ENCODE peak calls at places on chromosome 18, in four cellular contexts. One of them, this sample, is unnamed.

GRCh38 chr18:21391074-21391673 is 149.1 kb downstream of the GREB1L start:
- DNase-seq in SJCRH30: no peak
- DNase-seq in fibroblast of villous mesenchyme: peak; percentile 24
- DNase-seq in AG04449: no peak
- DNase-seq in this sample: no peak

GRCh38 chr18:71252351-71252862 is 963.6 kb downstream of the SOCS6 start:
- DNase-seq in AG04449: no peak
- DNase-seq in SJCRH30: no peak
- DNase-seq in fibroblast of villous mesenchyme: no peak
- DNase-seq in this sample: no peak

GRCh38 chr18:33372442-33372841 is 68.1 kb downstream of the CCDC178 start:
- DNase-seq in SJCRH30: peak; percentile 37
- DNase-seq in AG04449: no peak
- DNase-seq in fibroblast of villous mesenchyme: peak; percentile 1
- DNase-seq in this sample: no peak

GRCh38 chr18:35268811-35269210 is 21.2 kb downstream of the ZSCAN30 start:
- DNase-seq in fibroblast of villous mesenchyme: no peak
- DNase-seq in AG04449: no peak
- DNase-seq in SJCRH30: no peak
- DNase-seq in this sample: no peak

GRCh38 chr18:376307-376706 is 108.5 kb upstream of the THOC1 start:
- DNase-seq in SJCRH30: peak; percentile 20
- DNase-seq in AG04449: no peak
- DNase-seq in fibroblast of villous mesenchyme: no peak
- DNase-seq in this sample: no peak

GRCh38 chr18:33744032-33744697 is 166.1 kb downstream of the ASXL3 start:
- DNase-seq in AG04449: no peak
- DNase-seq in SJCRH30: no peak
- DNase-seq in fibroblast of villous mesenchyme: no peak
- DNase-seq in this sample: no peak

GRCh38 chr18:61606759-61607158 is 273.5 kb downstream of the CDH20 start:
- DNase-seq in SJCRH30: peak; percentile 86
- DNase-seq in AG04449: peak; percentile 71
- DNase-seq in fibroblast of villous mesenchyme: peak; percentile 92
- DNase-seq in this sample: peak; percentile 74

GRCh38 chr18:57025525-57025924 is 121.4 kb upstream of the BOD1L2 start:
- DNase-seq in fibroblast of villous mesenchyme: peak; percentile 72
- DNase-seq in AG04449: no peak
- DNase-seq in SJCRH30: no peak
- DNase-seq in this sample: peak; percentile 43

GRCh38 chr18:79611040-79611681 is 68.4 kb upstream of the CTDP1 start:
- DNase-seq in AG04449: peak; percentile 36
- DNase-seq in SJCRH30: no peak
- DNase-seq in fibroblast of villous mesenchyme: peak; percentile 87
- DNase-seq in this sample: peak; percentile 53

GRCh38 chr18:26516964-26517363 is 31.4 kb downstream of the KCTD1 start:
- DNase-seq in AG04449: no peak
- DNase-seq in fibroblast of villous mesenchyme: peak; percentile 20
- DNase-seq in SJCRH30: peak; percentile 4
- DNase-seq in this sample: no peak

GRCh38 chr18:44453505-44453904 is 227.2 kb upstream of the SETBP1 start:
- DNase-seq in AG04449: peak; percentile 28
- DNase-seq in SJCRH30: no peak
- DNase-seq in fibroblast of villous mesenchyme: no peak
- DNase-seq in this sample: peak; percentile 21

GRCh38 chr18:40877096-40877495 is 1077.9 kb upstream of the PIK3C3 start:
- DNase-seq in AG04449: peak; percentile 73
- DNase-seq in SJCRH30: no peak
- DNase-seq in fibroblast of villous mesenchyme: peak; percentile 73
- DNase-seq in this sample: peak; percentile 89

GRCh38 chr18:55384551-55385275 is 203.3 kb downstream of the TCF4 start:
- DNase-seq in fibroblast of villous mesenchyme: peak; percentile 65
- DNase-seq in SJCRH30: peak; percentile 62
- DNase-seq in AG04449: no peak
- DNase-seq in this sample: no peak

GRCh38 chr18:79466591-79466990 is 70.9 kb downstream of the NFATC1 start:
- DNase-seq in AG04449: no peak
- DNase-seq in SJCRH30: no peak
- DNase-seq in fibroblast of villous mesenchyme: no peak
- DNase-seq in this sample: no peak

GRCh38 chr18:79372461-79372860 is 23.3 kb upstream of the NFATC1 start:
- DNase-seq in fibroblast of villous mesenchyme: no peak
- DNase-seq in AG04449: no peak
- DNase-seq in SJCRH30: no peak
- DNase-seq in this sample: no peak

GRCh38 chr18:14940738-14941137 is 192.8 kb downstream of the ANKRD30B start:
- DNase-seq in SJCRH30: no peak
- DNase-seq in AG04449: no peak
- DNase-seq in fibroblast of villous mesenchyme: no peak
- DNase-seq in this sample: no peak

GRCh38 chr18:61770279-61770678 is 122.5 kb downstream of the RNF152 start:
- DNase-seq in fibroblast of villous mesenchyme: no peak
- DNase-seq in SJCRH30: no peak
- DNase-seq in AG04449: no peak
- DNase-seq in this sample: no peak

GRCh38 chr18:9140381-9140780 is 3.8 kb downstream of the ANKRD12 start:
- DNase-seq in fibroblast of villous mesenchyme: no peak
- DNase-seq in AG04449: no peak
- DNase-seq in SJCRH30: no peak
- DNase-seq in this sample: no peak

GRCh38 chr18:9140984-9141383 is 4.4 kb downstream of the ANKRD12 start:
- DNase-seq in fibroblast of villous mesenchyme: no peak
- DNase-seq in AG04449: no peak
- DNase-seq in SJCRH30: no peak
- DNase-seq in this sample: no peak

GRCh38 chr18:9136315-9137141 is at the start of gene ANKRD12:
- DNase-seq in AG04449: peak; percentile 82
- DNase-seq in fibroblast of villous mesenchyme: peak; percentile 98
- DNase-seq in SJCRH30: peak; percentile 90
- DNase-seq in this sample: peak; percentile 93

GRCh38 chr18:9137168-9138066 is 836 bp downstream of the ANKRD12 start:
- DNase-seq in fibroblast of villous mesenchyme: peak; percentile 88
- DNase-seq in AG04449: peak; percentile 42
- DNase-seq in SJCRH30: peak; percentile 58
- DNase-seq in this sample: peak; percentile 62

DNA sequence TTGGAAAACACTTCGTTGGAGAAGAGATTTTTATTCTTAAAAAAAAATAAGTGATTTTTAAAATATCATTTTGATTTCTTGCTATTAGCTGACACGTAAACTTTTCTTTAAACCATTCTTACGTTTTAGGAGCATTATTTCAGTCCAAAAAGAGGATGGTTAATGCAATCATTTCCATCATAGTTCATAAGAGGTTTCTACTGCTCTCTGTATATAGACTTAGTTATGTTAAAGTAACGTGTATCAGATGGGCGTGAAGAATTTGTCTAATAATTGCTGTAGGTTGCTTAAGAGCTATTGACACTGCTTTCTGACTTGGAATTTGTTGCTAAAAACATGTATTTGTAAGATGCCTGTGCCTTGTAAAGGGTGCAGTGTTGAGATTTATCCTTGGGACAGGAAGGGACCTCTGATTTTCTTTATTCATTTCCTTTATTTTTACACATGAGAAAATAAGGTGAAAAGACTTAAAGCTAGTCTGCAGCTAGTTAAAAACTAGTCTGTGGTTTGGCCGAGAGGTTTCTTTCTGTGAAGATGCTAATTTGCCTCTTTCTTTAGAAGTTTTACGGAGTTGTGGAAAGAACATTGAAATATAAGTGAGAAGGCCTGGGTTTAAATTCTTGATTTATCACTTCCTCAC is 2.9 kb downstream of the ANKRD12 start:
- DNase-seq in fibroblast of villous mesenchyme: no peak
- DNase-seq in SJCRH30: no peak
- DNase-seq in AG04449: no peak
- DNase-seq in this sample: no peak
- H3K4me3 ChIP-seq in fibroblast of villous mesenchyme: peak overlapping the region; percentile 89
- H3K4me3 ChIP-seq in SJCRH30: no peak overlapping the region
- H3K4me3 ChIP-seq in AG04449: no peak overlapping the region
- H3K4me3 ChIP-seq in this sample: no peak overlapping the region

DNA sequence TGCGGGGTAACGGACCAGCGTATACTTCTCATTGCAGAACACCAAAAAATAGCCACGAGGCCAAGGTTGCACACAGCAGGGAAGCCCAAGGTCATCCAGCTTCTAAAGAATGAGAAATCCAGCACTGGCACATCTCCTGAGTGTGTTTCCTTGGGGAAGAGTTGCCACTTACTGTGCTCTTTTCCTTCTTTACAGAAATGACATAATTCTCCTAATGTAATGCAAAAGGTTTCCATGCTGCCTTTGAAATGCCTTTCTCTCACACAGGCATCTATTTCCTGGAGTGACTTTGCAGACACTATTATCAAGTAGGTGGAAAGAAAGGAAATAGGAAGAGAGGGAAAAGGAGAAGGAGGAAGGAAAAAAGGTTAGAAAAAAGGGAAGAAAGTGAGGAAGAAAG is 862.1 kb upstream of the CELF4 start:
- DNase-seq in SJCRH30: no peak
- DNase-seq in AG04449: no peak
- DNase-seq in fibroblast of villous mesenchyme: no peak
- DNase-seq in this sample: no peak
- H3K4me3 ChIP-seq in SJCRH30: no peak overlapping the region
- H3K4me3 ChIP-seq in AG04449: no peak overlapping the region
- H3K4me3 ChIP-seq in fibroblast of villous mesenchyme: no peak overlapping the region
- H3K4me3 ChIP-seq in this sample: no peak overlapping the region

DNA sequence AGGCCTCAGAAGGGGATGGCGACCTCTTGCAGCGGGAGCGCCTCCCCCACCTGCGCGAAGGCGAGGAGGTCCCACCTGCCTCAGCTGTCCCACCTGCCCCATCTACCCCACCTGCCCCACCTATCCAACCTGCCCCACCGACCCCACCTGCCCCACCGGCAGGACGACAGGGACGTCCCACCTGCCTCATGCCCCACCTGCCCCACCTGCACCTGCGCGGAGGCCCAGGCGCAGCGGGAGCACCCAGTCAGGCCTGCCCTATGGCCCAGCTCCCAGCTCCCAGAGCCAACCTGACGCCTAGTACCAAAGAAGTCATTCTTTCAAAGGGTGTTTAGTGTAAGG is 489.1 kb upstream of the SMIM21 start:
- DNase-seq in SJCRH30: no peak
- DNase-seq in fibroblast of villous mesenchyme: no peak
- DNase-seq in AG04449: no peak
- DNase-seq in this sample: no peak
- H3K4me3 ChIP-seq in SJCRH30: no peak overlapping the region
- H3K4me3 ChIP-seq in fibroblast of villous mesenchyme: no peak overlapping the region
- H3K4me3 ChIP-seq in AG04449: no peak overlapping the region
- H3K4me3 ChIP-seq in this sample: peak overlapping the region; percentile 42

DNA sequence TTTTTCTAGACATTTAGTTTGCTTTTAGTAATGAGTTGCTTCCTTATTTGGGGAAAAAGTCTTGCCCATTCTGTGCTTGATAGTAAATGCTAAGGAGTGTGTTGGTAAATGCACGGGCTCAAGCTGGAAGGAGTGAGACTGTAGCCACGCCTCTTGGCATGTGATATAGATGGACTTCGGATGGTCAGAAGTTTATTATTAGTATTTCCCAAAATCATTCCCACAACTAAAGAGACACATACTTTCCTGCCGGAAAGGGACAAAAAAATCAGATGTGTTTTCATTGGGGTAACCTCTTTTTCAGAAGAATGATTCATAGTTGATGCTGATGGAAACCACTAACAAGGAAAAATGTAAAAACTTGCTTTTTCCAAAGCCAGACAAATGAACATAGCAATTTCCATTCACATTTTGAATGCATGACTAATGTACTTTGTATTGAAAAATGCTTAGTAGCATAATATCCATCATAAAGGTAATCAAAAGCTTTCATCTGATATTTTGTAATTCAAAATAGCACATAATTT is 133.2 kb downstream of the ZNF532 start:
- DNase-seq in SJCRH30: no peak
- DNase-seq in fibroblast of villous mesenchyme: peak; percentile 90
- DNase-seq in AG04449: peak; percentile 80
- DNase-seq in this sample: peak; percentile 82
- H3K4me3 ChIP-seq in SJCRH30: no peak overlapping the region
- H3K4me3 ChIP-seq in fibroblast of villous mesenchyme: no peak overlapping the region
- H3K4me3 ChIP-seq in AG04449: no peak overlapping the region
- H3K4me3 ChIP-seq in this sample: no peak overlapping the region

GRCh38 chr18:12034241-12035100 is 53.2 kb downstream of the IMPA2 start:
- DNase-seq in AG04449: no peak
- DNase-seq in SJCRH30: no peak
- DNase-seq in fibroblast of villous mesenchyme: no peak
- DNase-seq in this sample: no peak

GRCh38 chr18:12032786-12033642 is 51.7 kb downstream of the IMPA2 start:
- DNase-seq in fibroblast of villous mesenchyme: peak; percentile 81
- DNase-seq in SJCRH30: no peak
- DNase-seq in AG04449: peak; percentile 33
- DNase-seq in this sample: peak; percentile 59

GRCh38 chr18:12033643-12034025 is 52.3 kb downstream of the IMPA2 start:
- DNase-seq in fibroblast of villous mesenchyme: no peak
- DNase-seq in AG04449: no peak
- DNase-seq in SJCRH30: no peak
- DNase-seq in this sample: no peak

GRCh38 chr18:12036201-12036751 is 55.0 kb downstream of the IMPA2 start:
- DNase-seq in SJCRH30: no peak
- DNase-seq in AG04449: no peak
- DNase-seq in fibroblast of villous mesenchyme: no peak
- DNase-seq in this sample: no peak

GRCh38 chr18:12035481-12035880 is 54.2 kb downstream of the IMPA2 start:
- DNase-seq in SJCRH30: no peak
- DNase-seq in AG04449: no peak
- DNase-seq in fibroblast of villous mesenchyme: no peak
- DNase-seq in this sample: no peak
- H3K4me3 ChIP-seq in SJCRH30: no peak overlapping the region
- H3K4me3 ChIP-seq in AG04449: no peak overlapping the region
- H3K4me3 ChIP-seq in fibroblast of villous mesenchyme: no peak overlapping the region
- H3K4me3 ChIP-seq in this sample: no peak overlapping the region

DNA sequence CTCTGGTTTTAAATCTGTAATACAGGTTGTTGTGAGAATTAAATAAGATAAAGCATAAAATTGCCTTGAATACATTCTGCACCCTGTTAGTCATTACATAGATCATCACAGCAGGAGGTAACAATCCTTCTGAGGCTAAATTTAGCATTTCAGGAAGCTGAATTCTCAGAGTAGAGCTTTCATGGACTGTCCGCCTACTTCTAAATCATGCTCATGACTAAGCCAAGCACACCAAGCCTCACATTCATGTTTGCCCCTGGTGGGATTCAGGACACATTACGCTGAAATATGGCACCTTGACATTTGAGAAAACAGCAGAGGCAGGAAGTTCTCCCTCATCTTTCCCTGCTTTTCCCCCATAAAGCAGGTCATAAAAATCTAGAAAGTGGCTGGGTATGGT is 16.6 kb upstream of the PIK3C3 start:
- DNase-seq in SJCRH30: no peak
- DNase-seq in AG04449: peak; percentile 92
- DNase-seq in fibroblast of villous mesenchyme: peak; percentile 76
- DNase-seq in this sample: peak; percentile 93
- H3K4me3 ChIP-seq in SJCRH30: no peak overlapping the region
- H3K4me3 ChIP-seq in AG04449: no peak overlapping the region
- H3K4me3 ChIP-seq in fibroblast of villous mesenchyme: no peak overlapping the region
- H3K4me3 ChIP-seq in this sample: no peak overlapping the region

This sample was measured in skeletal muscle cell.